ENCODE peak calls at places on chromosomes 16 and 17, in ten cellular contexts. Z is suprapubic skin, S is fibroblast of lung, M is OCI-LY7, A is breast epithelium, J is colonic mucosa, T is psoas muscle, C is hepatocyte, D is tibial nerve, G is RWPE1. N is an unnamed sample.

GRCh38 chr16:2196162-2196980 is at the start of gene CASKIN1:
- DNase-seq in J (no peak), C (peak), D (no peak), A (no peak), S (peak), G (no peak), T (no peak), Z (no peak), M (no peak), N (no peak)

GRCh38 chr16:86647561-86647960 is 69.2 kb downstream of the FOXL1 start:
- DNase-seq in A (no peak), D (no peak), C (no peak), M (no peak), G (no peak), J (no peak), T (no peak), S (no peak), Z (no peak), N (no peak)

GRCh38 chr17:81684442-81684911 is 666 bp downstream of the HGS start:
- DNase-seq in Z (no peak), M (peak), A (no peak), T (no peak), D (no peak), S (no peak), J (no peak), G (no peak), C (no peak), N (no peak)

GRCh38 chr16:56677474-56677873 is 4.8 kb upstream of the MT1X start:
- DNase-seq in S (no peak), C (no peak), G (no peak), M (no peak), Z (no peak), D (no peak), J (no peak), A (no peak), T (no peak), N (no peak)

GRCh38 chr16:17222756-17223411 is 247.9 kb downstream of the XYLT1 start:
- DNase-seq in S (peak), M (no peak), T (peak), G (no peak), D (no peak), J (no peak), Z (no peak), A (no peak), C (no peak), N (no peak)

GRCh38 chr17:2075336-2076056 is 20.6 kb downstream of the HIC1 start:
- DNase-seq in J (peak), S (peak), G (no peak), M (no peak), Z (no peak), A (no peak), T (peak), D (no peak), C (peak), N (no peak)

GRCh38 chr17:58970966-58971575 is 135.6 kb downstream of the TRIM37 start:
- DNase-seq in D (no peak), A (no peak), J (no peak), C (no peak), S (peak), Z (no peak), T (no peak), M (no peak), G (no peak), N (no peak)

GRCh38 chr17:9256361-9256943 is 235.1 kb downstream of the NTN1 start:
- DNase-seq in S (no peak), C (no peak), Z (no peak), M (no peak), T (no peak), G (no peak), A (no peak), J (no peak), D (no peak), N (no peak)

GRCh38 chr17:68326681-68327080 is 35.4 kb downstream of the ARSG start:
- DNase-seq in Z (no peak), D (no peak), G (no peak), M (no peak), T (no peak), C (no peak), J (no peak), S (no peak), A (no peak), N (no peak)

GRCh38 chr16:81522141-81522701 is 77.6 kb downstream of the CMIP start:
- DNase-seq in S (no peak), D (no peak), A (no peak), Z (no peak), M (no peak), G (peak), T (no peak), C (no peak), J (no peak), N (no peak)

GRCh38 chr16:28166394-28167208 is 45.2 kb downstream of the XPO6 start:
- DNase-seq in M (no peak), G (peak), C (peak), Z (no peak), J (no peak), D (no peak), A (no peak), T (no peak), S (peak), N (no peak)

GRCh38 chr17:74730491-74731346 is 6.3 kb upstream of the RAB37 start:
- DNase-seq in S (peak), M (no peak), A (no peak), C (no peak), T (no peak), Z (no peak), G (no peak), J (no peak), D (no peak), N (no peak)

GRCh38 chr17:38440614-38441397 is 12.5 kb downstream of the ARHGAP23 start:
- DNase-seq in G (no peak), Z (no peak), T (no peak), S (no peak), D (no peak), J (no peak), A (no peak), C (no peak), M (no peak), N (no peak)

GRCh38 chr16:19008245-19008644 is 24.5 kb downstream of the TMC7 start:
- DNase-seq in S (peak), G (peak), C (no peak), T (no peak), J (no peak), M (no peak), Z (no peak), A (no peak), D (no peak), N (no peak)

GRCh38 chr17:45225051-45225700 is 3.5 kb downstream of the FMNL1 start:
- DNase-seq in C (no peak), Z (no peak), G (no peak), S (no peak), T (no peak), J (no peak), A (no peak), D (no peak), M (peak), N (no peak)

GRCh38 chr16:1290032-1290431 is 19.4 kb upstream of the UBE2I start:
- DNase-seq in G (no peak), T (no peak), Z (no peak), D (no peak), C (no peak), S (no peak), J (no peak), A (no peak), M (no peak), N (no peak)

GRCh38 chr17:35238817-35239216 is 4.1 kb upstream of the SLFN5 start:
- DNase-seq in S (peak), T (no peak), G (peak), C (no peak), A (no peak), D (no peak), Z (no peak), M (no peak), J (no peak), N (no peak)

GRCh38 chr17:16969931-16970906 is 1.7 kb downstream of the TNFRSF13B start:
- DNase-seq in D (no peak), S (no peak), T (no peak), J (no peak), M (peak), A (no peak), G (no peak), Z (peak), C (no peak), N (no peak)

GRCh38 chr16:80114699-80115098 is 426.1 kb upstream of the DYNLRB2 start:
- DNase-seq in D (no peak), A (no peak), M (no peak), S (peak), Z (no peak), G (no peak), T (no peak), C (no peak), J (no peak), N (no peak)

GRCh38 chr16:22973451-22973991 is 159.6 kb downstream of the HS3ST2 start:
- DNase-seq in Z (no peak), J (no peak), M (no peak), G (no peak), C (no peak), T (no peak), A (no peak), S (no peak), D (no peak), N (no peak)
- TF ChIP-seq CTCF in Z (no peak), J (no peak), M (no peak), G (no peak), C (no peak), T (no peak), A (no peak), S (no peak), D (no peak), N (no peak)

DNA sequence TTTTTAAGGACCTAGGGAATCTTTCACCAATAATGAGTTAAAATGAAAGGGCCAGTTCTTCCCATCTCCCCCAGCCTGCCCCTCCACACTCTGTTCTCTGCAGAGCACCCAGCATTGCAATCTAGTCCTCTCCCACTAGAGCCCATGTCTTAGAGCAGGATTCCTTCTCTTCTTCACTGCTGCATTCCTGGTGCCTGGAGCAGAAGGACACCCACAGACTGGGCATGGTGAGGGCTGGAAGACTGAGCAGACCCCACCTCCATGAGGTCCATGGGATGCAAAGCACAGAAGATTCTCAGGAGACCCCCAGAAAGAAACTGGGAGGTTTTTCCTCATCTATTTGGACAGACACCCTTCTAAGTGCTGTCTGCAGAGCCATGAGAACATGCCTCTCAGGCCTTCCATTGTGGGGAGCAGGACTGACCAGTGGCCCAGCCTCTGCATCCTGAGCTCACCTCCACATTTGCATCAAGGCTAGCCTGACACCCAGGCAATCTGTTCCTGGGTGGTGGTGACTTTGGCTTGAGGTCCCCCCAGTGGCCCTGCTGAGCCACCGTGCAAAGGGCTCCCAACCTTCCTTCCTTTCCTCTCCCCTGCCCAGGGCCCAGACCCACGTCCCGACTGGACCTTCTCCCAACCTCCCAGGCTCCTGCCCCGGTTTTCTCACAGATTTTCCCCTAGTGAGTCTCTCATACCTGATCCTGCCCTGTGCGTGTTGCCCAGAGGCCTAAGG is 74.2 kb upstream of the ZNF469 start:
- DNase-seq in S (no peak), M (no peak), Z (no peak), T (peak), D (no peak), C (no peak), J (no peak), A (no peak), G (no peak), N (no peak)
- H3K27ac ChIP-seq in S (no peak), M (no peak), Z (no peak), T (no peak), D (no peak), C (no peak), J (no peak), A (no peak), G (no peak), N (no peak)

DNA sequence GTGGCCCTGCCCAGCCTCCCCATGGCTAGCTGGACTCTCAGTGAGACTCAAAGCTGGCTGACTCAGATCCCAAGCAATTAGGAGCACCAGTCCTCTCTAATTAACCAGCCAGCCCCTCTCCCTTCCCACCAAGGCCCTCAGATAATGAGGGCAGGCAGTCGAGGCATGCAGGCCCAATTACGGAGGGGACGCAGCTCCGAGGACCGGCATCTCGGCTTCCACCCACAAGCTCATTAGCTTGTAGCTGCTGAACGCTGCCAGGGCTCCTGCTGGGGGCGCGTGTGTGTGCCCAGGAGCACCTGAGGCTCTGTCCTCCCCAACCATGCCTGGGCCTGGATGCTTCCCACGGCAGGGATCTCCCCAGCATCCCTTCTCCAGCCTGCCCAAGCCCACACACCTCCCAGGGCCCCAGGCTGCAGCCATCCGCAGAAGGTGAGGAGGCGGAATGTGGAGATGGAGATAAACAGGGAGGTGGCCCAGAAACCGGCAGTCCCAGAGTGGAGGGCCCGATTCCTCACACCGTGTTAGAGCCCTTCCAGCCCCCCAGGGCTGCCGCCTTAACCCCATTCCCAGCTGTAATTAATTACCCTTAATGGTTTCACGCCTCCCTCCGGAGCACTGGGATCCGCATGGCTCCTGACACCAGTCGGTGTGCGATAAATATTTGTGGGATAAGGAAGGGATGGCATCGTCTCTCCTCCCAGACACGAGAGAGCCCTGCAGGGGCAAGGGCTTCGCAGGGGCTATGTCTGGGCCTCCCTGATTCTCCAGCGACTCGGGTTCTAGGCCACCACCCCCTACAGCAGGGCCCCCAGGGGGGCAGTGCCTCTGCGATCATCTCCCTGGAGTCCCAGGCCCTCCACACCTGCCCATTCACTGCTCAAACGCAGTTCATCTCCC is 42.2 kb downstream of the RPH3AL start:
- DNase-seq in A (no peak), G (no peak), Z (no peak), J (no peak), D (no peak), T (no peak), S (no peak), M (no peak), C (no peak), N (peak)
- TF ChIP-seq CTCF in A (no peak), G (no peak), Z (no peak), J (no peak), D (no peak), T (no peak), S (no peak), M (no peak), C (no peak), N (no peak)

DNA sequence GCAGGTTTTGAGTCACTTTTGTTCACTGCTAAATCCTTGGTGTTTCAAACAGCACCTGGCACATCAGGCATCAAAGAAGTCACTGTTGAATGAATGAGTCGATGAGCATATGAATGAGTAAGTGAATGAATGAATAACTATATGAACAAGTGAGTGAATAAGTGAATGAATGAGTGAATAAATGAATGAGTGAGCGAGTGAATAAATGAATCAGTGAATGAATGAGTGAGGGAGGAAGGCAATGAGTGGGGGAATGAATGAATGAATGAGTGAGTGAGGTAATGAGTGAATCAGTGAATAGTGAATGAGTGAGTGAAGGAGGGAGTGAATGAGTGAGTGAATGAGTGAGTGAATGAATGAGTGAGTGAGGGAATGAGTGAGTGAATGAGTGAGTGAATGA is 28.8 kb downstream of the TMEM114 start:
- DNase-seq in T (no peak), A (no peak), C (no peak), G (no peak), S (no peak), Z (no peak), J (no peak), D (no peak), M (no peak), N (no peak)
- H3K27ac ChIP-seq in T (no peak), A (no peak), C (no peak), G (no peak), S (no peak), Z (no peak), J (no peak), D (no peak), M (no peak), N (no peak)

GRCh38 chr17:80649672-80650338 is 105.2 kb downstream of the RPTOR start:
- DNase-seq in J (no peak), D (peak), M (peak), A (no peak), T (peak), G (peak), S (peak), Z (no peak), C (peak), N (no peak)
- TF ChIP-seq CTCF in J (no peak), D (no peak), M (peak), A (peak), T (peak), G (no peak), S (peak), Z (no peak), C (peak), N (peak)

GRCh38 chr17:6893382-6894205 is 62.1 kb upstream of the TEKT1 start:
- DNase-seq in C (no peak), S (no peak), G (no peak), D (no peak), A (no peak), T (no peak), Z (no peak), M (no peak), J (no peak), N (no peak)

DNA sequence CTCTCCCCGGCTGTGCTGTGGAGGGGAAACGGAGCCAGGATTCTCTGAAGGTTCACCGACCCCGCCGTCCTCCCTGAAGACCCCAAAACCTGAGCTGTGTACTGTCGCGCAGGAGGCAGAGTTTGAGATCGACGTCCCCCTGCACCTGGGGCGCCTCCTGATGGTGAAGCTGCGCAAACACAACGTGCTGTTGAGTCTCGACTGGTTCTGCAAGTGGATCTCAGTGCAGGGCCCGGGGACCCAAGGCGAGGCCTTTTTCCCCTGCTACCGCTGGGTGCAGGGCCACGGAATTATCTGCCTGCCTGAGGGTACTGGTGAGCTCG is 62.6 kb upstream of the TEKT1 start:
- DNase-seq in D (no peak), G (no peak), J (no peak), Z (no peak), M (peak), C (no peak), T (no peak), S (no peak), A (no peak), N (peak)
- H3K27ac ChIP-seq in D (no peak), G (no peak), J (no peak), Z (no peak), M (no peak), C (no peak), T (no peak), S (no peak), A (no peak), N (no peak)

GRCh38 chr16:85210423-85211169 is 98.3 kb upstream of the CIBAR2 start:
- DNase-seq in S (peak), D (no peak), M (no peak), G (peak), T (no peak), Z (no peak), J (no peak), A (no peak), C (no peak), N (no peak)

GRCh38 chr16:85208181-85208580 is 95.9 kb upstream of the CIBAR2 start:
- DNase-seq in A (no peak), Z (no peak), C (no peak), S (no peak), G (no peak), J (no peak), D (no peak), T (no peak), M (no peak), N (no peak)

GRCh38 chr16:85208643-85209520 is 96.6 kb upstream of the CIBAR2 start:
- DNase-seq in D (no peak), J (no peak), S (no peak), T (no peak), G (no peak), C (no peak), Z (no peak), M (no peak), A (no peak), N (no peak)

GRCh38 chr16:85211247-85211910 is 99.1 kb upstream of the CIBAR2 start:
- DNase-seq in M (no peak), C (no peak), J (no peak), Z (no peak), G (no peak), S (peak), T (no peak), D (no peak), A (no peak), N (no peak)

GRCh38 chr16:85209526-85210121 is 97.4 kb upstream of the CIBAR2 start:
- DNase-seq in Z (no peak), S (no peak), A (no peak), C (no peak), M (no peak), J (no peak), T (peak), G (no peak), D (no peak), N (no peak)
- TF ChIP-seq CTCF in Z (no peak), S (no peak), A (no peak), C (no peak), M (no peak), J (no peak), T (no peak), G (no peak), D (no peak), N (no peak)

GRCh38 chr17:50481648-50482047 is 3.0 kb downstream of the RSAD1 start:
- DNase-seq in M (no peak), J (no peak), S (no peak), Z (no peak), D (no peak), A (no peak), C (no peak), T (no peak), G (no peak), N (no peak)
- H3K27ac ChIP-seq in M (no peak), J (no peak), S (peak), Z (peak), D (no peak), A (peak), C (no peak), T (peak), G (peak), N (peak)

GRCh38 chr16:23635958-23636357 is 5.2 kb downstream of the PALB2 start:
- DNase-seq in S (no peak), Z (no peak), A (no peak), D (no peak), J (no peak), T (no peak), G (no peak), C (no peak), M (no peak), N (no peak)
- TF ChIP-seq CTCF in S (no peak), Z (no peak), A (no peak), D (no peak), J (no peak), T (no peak), G (no peak), C (no peak), M (peak), N (no peak)